ENCODE peak calls at places on chromosome 15, in nine cellular contexts. U is MM.1S, P is cardiac fibroblast, J is GM23248, H is psoas muscle, K is A549, N is astrocyte of the spinal cord, O is thoracic aorta, Z is sigmoid colon. W is an unnamed sample.

GRCh38 chr15:64010719-64011118 is 35.6 kb downstream of the DAPK2 start:
- DNase-seq in U (no peak), P (peak), J (peak), H (peak), K (no peak), N (peak), O (no peak), Z (no peak), W (peak)

GRCh38 chr15:81480645-81481053 is 106.6 kb upstream of the TMC3 start:
- DNase-seq in U (peak), P (peak), J (peak), H (no peak), K (no peak), N (peak), O (no peak), Z (no peak), W (no peak)

GRCh38 chr15:64288999-64289398 is 67.0 kb downstream of the CSNK1G1 start:
- DNase-seq in U (no peak), P (peak), J (peak), H (no peak), K (no peak), N (no peak), O (no peak), Z (no peak), W (no peak)

GRCh38 chr15:35545316-35545824 is 595 bp downstream of the DPH6 start:
- DNase-seq in U (no peak), P (peak), J (peak), H (peak), K (peak), N (peak), O (no peak), Z (peak), W (no peak)

GRCh38 chr15:44753345-44753744 is 17.0 kb downstream of the TRIM69 start:
- DNase-seq in U (no peak), P (no peak), J (no peak), H (no peak), K (no peak), N (no peak), O (no peak), Z (no peak), W (no peak)

GRCh38 chr15:99123706-99124451 is 19.0 kb downstream of the SYNM start:
- DNase-seq in U (peak), P (peak), J (peak), H (peak), K (peak), N (peak), O (peak), Z (peak), W (peak)

GRCh38 chr15:22224241-22224671 is 143.9 kb downstream of the OR4M2 start:
- DNase-seq in U (peak), P (no peak), J (no peak), H (peak), K (no peak), N (no peak), O (no peak), Z (peak), W (no peak)

GRCh38 chr15:49852756-49853155 is 231.9 kb downstream of the DTWD1 start:
- DNase-seq in U (no peak), P (no peak), J (no peak), H (no peak), K (no peak), N (no peak), O (no peak), Z (no peak), W (no peak)

GRCh38 chr15:68401496-68402431 is 30.2 kb downstream of the ITGA11 start:
- DNase-seq in U (no peak), P (no peak), J (no peak), H (no peak), K (no peak), N (no peak), O (no peak), Z (no peak), W (no peak)

GRCh38 chr15:71338251-71338650 is 223.0 kb downstream of the THSD4 start:
- DNase-seq in U (no peak), P (no peak), J (no peak), H (no peak), K (no peak), N (no peak), O (no peak), Z (no peak), W (no peak)

GRCh38 chr15:39270976-39271375 is 309.9 kb upstream of the THBS1 start:
- DNase-seq in U (no peak), P (peak), J (peak), H (no peak), K (no peak), N (peak), O (no peak), Z (no peak), W (peak)

GRCh38 chr15:70158309-70158995 is 60.7 kb upstream of the TLE3 start:
- DNase-seq in U (no peak), P (no peak), J (no peak), H (no peak), K (no peak), N (no peak), O (no peak), Z (no peak), W (no peak)

GRCh38 chr15:60548101-60548500 is 69.2 kb upstream of the ICE2 start:
- DNase-seq in U (peak), P (no peak), J (no peak), H (no peak), K (no peak), N (no peak), O (no peak), Z (no peak), W (no peak)

GRCh38 chr15:77187751-77188464 is 117.0 kb upstream of the TSPAN3 start:
- DNase-seq in U (peak), P (peak), J (peak), H (no peak), K (no peak), N (peak), O (peak), Z (no peak), W (no peak)

GRCh38 chr15:73796266-73796939 is 43.3 kb upstream of the INSYN1 start:
- DNase-seq in U (no peak), P (no peak), J (no peak), H (no peak), K (no peak), N (no peak), O (no peak), Z (no peak), W (no peak)

GRCh38 chr15:40161693-40162401 is 978 bp downstream of the BUB1B start:
- DNase-seq in U (peak), P (peak), J (no peak), H (no peak), K (no peak), N (no peak), O (no peak), Z (no peak), W (no peak)

GRCh38 chr15:60584355-60585023 is 105.5 kb upstream of the ICE2 start:
- DNase-seq in U (peak), P (peak), J (peak), H (no peak), K (no peak), N (no peak), O (no peak), Z (no peak), W (no peak)

GRCh38 chr15:61049934-61050333 is 179.2 kb downstream of the RORA start:
- DNase-seq in U (no peak), P (peak), J (no peak), H (no peak), K (no peak), N (peak), O (no peak), Z (no peak), W (no peak)

GRCh38 chr15:41561104-41561776 is 2.2 kb downstream of the TYRO3 start:
- DNase-seq in U (no peak), P (no peak), J (no peak), H (peak), K (no peak), N (no peak), O (no peak), Z (no peak), W (no peak)

GRCh38 chr15:31364301-31365031 is 37.8 kb downstream of the KLF13 start:
- DNase-seq in U (no peak), P (no peak), J (no peak), H (peak), K (no peak), N (no peak), O (no peak), Z (no peak), W (no peak)
- H3K4me3 ChIP-seq in U (no peak), P (no peak), J (no peak), H (no peak), K (no peak), N (no peak), O (peak), Z (no peak), W (no peak)

DNA sequence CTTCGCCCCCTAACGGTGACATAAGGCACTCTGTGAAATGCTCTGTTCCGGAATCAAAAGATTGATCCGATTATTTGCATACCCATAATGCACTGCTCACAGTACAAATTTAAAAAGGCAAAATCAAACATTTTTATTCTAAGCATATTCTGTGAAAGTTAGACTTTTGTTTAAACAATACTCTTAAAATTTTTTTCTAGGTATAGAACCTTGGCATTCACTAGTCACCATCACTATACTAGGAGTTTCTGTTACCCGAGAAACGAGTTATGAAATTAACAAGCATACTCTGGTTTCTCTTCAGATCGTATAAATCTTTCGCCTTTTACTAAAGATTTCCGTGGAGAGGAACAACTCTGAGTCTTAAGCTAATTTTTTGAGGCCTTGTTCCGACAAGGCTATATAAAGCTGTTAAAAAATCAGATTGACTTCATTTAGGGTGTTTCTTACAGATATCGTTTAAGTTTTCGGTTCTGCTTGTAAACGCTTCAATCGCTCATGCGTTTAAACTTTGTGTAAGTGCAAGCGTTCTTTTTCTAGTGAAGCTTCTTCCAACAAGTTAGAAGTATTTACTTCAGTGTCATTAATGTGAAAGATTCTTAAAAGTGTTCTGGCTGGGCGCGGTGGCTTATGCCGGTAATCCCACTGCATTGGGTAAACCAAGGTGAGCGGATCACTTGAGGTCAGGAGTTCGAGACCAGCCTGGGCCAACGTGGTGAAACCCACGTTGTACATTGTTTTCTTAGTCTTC is at the start of gene RNU5B-1:
- DNase-seq in U (peak), P (peak), J (peak), H (peak), K (peak), N (peak), O (no peak), Z (peak), W (peak)
- H3K4me3 ChIP-seq in U (peak), P (peak), J (peak), H (peak), K (peak), N (peak), O (peak), Z (peak), W (peak)

GRCh38 chr15:85580914-85581313 is 200.5 kb downstream of the AKAP13 start:
- DNase-seq in U (no peak), P (peak), J (peak), H (no peak), K (no peak), N (no peak), O (no peak), Z (no peak), W (no peak)

GRCh38 chr15:85581495-85581894 is 201.1 kb downstream of the AKAP13 start:
- DNase-seq in U (no peak), P (peak), J (no peak), H (peak), K (no peak), N (no peak), O (no peak), Z (peak), W (no peak)

GRCh38 chr15:85583404-85584390 is 203.3 kb downstream of the AKAP13 start:
- DNase-seq in U (no peak), P (peak), J (no peak), H (peak), K (no peak), N (peak), O (no peak), Z (peak), W (peak)

GRCh38 chr15:85582719-85583089 is 202.3 kb downstream of the AKAP13 start:
- DNase-seq in U (no peak), P (peak), J (peak), H (peak), K (no peak), N (no peak), O (no peak), Z (peak), W (no peak)

DNA sequence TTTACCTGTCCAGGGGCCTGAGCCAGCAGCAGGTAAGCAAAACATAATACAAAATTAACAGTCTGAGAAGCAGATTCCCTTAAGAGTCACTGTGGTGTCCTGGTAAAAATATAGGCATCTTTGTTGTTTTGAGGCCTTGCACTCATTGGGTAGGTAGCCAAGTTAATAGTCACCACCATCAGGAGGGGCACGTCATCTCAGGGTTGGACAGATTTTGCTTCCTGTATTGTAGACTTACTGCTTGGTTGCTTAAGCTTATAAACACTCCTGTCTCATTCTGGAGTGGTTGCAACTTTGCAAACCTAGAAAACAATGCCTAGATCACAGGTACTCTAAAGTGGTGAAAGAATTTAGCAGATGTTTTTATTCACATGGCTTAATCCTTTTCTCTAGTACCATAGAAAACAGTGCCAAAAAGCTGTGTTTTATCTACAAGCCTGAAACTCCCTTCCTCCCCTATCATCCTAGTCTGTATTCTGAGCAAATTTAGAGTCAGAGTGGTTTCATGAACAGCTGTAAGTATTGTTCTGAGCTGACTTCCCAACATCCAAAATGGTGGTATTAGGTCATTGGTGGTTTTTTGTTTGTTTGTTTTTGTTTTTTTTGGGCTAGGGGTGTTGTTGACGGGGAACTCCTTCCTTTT is 201.8 kb downstream of the AKAP13 start:
- DNase-seq in U (no peak), P (peak), J (peak), H (no peak), K (no peak), N (peak), O (no peak), Z (no peak), W (no peak)
- H3K4me3 ChIP-seq in U (no peak), P (peak), J (peak), H (peak), K (peak), N (no peak), O (peak), Z (peak), W (no peak)

GRCh38 chr15:33069161-33069560 is 125.4 kb downstream of the FMN1 start:
- DNase-seq in U (no peak), P (no peak), J (no peak), H (no peak), K (no peak), N (no peak), O (no peak), Z (no peak), W (no peak)

GRCh38 chr15:33068531-33068990 is 126.0 kb downstream of the FMN1 start:
- DNase-seq in U (peak), P (no peak), J (peak), H (peak), K (peak), N (peak), O (no peak), Z (no peak), W (no peak)

GRCh38 chr15:33066584-33066983 is 127.9 kb downstream of the FMN1 start:
- DNase-seq in U (no peak), P (no peak), J (no peak), H (no peak), K (no peak), N (no peak), O (no peak), Z (no peak), W (no peak)

GRCh38 chr15:33067456-33067855 is 127.1 kb downstream of the FMN1 start:
- DNase-seq in U (no peak), P (no peak), J (peak), H (no peak), K (no peak), N (peak), O (no peak), Z (no peak), W (peak)

GRCh38 chr15:33068007-33068441 is 126.5 kb downstream of the FMN1 start:
- DNase-seq in U (peak), P (no peak), J (peak), H (peak), K (peak), N (peak), O (no peak), Z (peak), W (no peak)
- H3K4me3 ChIP-seq in U (peak), P (no peak), J (peak), H (peak), K (peak), N (no peak), O (peak), Z (no peak), W (no peak)

GRCh38 chr15:29968099-29968892 is 114.5 kb upstream of the GOLGA8J start:
- DNase-seq in U (no peak), P (no peak), J (peak), H (no peak), K (peak), N (no peak), O (no peak), Z (no peak), W (no peak)
- H3K4me3 ChIP-seq in U (no peak), P (peak), J (peak), H (peak), K (peak), N (peak), O (peak), Z (peak), W (peak)

GRCh38 chr15:48358681-48359152 is 27.5 kb downstream of the DUT start:
- DNase-seq in U (no peak), P (peak), J (peak), H (no peak), K (no peak), N (peak), O (no peak), Z (no peak), W (no peak)
- H3K4me3 ChIP-seq in U (no peak), P (no peak), J (peak), H (no peak), K (no peak), N (no peak), O (peak), Z (no peak), W (no peak)

GRCh38 chr15:59295742-59296090 is 77.0 kb downstream of the MYO1E start:
- DNase-seq in U (no peak), P (no peak), J (no peak), H (no peak), K (no peak), N (no peak), O (no peak), Z (no peak), W (no peak)
- H3K4me3 ChIP-seq in U (no peak), P (no peak), J (peak), H (peak), K (peak), N (no peak), O (peak), Z (no peak), W (peak)

GRCh38 chr15:58467121-58467721 is 35.4 kb downstream of the LIPC start:
- DNase-seq in U (no peak), P (no peak), J (no peak), H (no peak), K (no peak), N (peak), O (no peak), Z (no peak), W (no peak)
- H3K4me3 ChIP-seq in U (no peak), P (no peak), J (no peak), H (no peak), K (no peak), N (no peak), O (no peak), Z (no peak), W (no peak)

DNA sequence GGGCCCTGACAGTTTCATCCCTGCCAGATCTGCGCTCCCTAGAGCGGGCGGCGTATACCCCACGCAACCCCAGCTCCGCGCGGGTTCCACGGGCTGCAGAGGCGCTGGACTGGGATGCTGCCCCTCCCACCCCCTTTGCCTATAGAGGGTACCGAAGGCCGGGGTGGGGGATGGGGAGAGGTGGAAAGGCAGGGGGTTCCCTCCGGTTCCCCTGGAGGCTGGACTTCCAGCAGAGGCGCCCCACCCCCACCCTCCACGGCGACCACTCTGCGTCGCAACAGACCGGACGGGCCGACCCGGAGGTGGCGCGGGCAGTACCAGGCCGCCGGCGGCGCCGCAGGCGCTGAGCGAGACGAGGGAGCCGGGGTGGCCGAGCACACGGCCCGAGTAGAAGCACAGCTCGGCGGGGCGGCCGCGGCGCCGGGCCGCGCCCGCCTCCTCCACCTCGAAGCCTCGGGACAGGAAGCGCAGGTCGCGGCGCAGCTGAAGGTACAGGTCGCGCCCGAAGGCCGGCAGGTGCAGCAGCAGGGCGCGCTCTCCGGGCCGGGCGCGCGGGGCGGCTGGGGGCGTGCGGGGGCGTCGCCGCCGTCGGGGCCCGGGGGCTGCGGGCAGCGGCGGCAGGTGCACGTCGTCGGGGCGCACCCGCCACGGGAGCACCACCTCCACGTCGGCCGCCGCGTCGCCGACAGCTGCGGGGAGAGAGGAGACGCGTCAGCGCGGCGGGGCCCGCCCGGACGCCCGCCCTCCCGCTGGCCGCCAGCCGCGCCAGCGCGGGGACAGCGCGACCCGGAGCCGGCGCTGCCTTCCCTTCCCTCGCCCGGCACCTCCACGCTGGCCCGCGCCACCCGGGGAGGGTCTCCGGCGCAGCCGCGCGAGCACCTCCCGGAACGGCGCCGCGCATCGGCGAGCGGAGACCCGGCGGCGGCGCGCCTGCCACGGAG is 784 bp downstream of the ADAMTS17 start:
- DNase-seq in U (peak), P (no peak), J (peak), H (peak), K (no peak), N (no peak), O (no peak), Z (no peak), W (no peak)
- H3K4me3 ChIP-seq in U (no peak), P (peak), J (peak), H (peak), K (peak), N (peak), O (peak), Z (peak), W (peak)

W was measured in skeletal muscle cell.